ENCODE peak calls at places on chromosomes 1 and 21, in six cellular contexts. One of them, this sample, is unnamed.

GRCh38 chr1:84260852-84261518 is 40.5 kb upstream of the SAMD13 start:
- DNase-seq in pancreas: no peak
- DNase-seq in uterus: no peak
- DNase-seq in AG04450: no peak
- DNase-seq in SK-N-SH: no peak
- DNase-seq in adrenal gland: no peak
- DNase-seq in this sample: no peak

GRCh38 chr1:209427277-209427676 is 156.2 kb upstream of the CAMK1G start:
- DNase-seq in adrenal gland: no peak
- DNase-seq in uterus: no peak
- DNase-seq in AG04450: no peak
- DNase-seq in SK-N-SH: no peak
- DNase-seq in pancreas: no peak
- DNase-seq in this sample: no peak

GRCh38 chr1:188170935-188171334 is 1342.2 kb downstream of the PLA2G4A start:
- DNase-seq in uterus: no peak
- DNase-seq in adrenal gland: no peak
- DNase-seq in SK-N-SH: no peak
- DNase-seq in pancreas: no peak
- DNase-seq in AG04450: no peak
- DNase-seq in this sample: no peak

GRCh38 chr1:50774759-50775351 is 185.2 kb downstream of the FAF1 start:
- DNase-seq in pancreas: no peak
- DNase-seq in AG04450: peak
- DNase-seq in uterus: no peak
- DNase-seq in adrenal gland: peak
- DNase-seq in SK-N-SH: peak
- DNase-seq in this sample: peak

GRCh38 chr1:234726359-234726836 is 116.4 kb upstream of the IRF2BP2 start:
- DNase-seq in pancreas: no peak
- DNase-seq in SK-N-SH: no peak
- DNase-seq in AG04450: no peak
- DNase-seq in uterus: no peak
- DNase-seq in adrenal gland: no peak
- DNase-seq in this sample: no peak

GRCh38 chr1:116494745-116495144 is 76.1 kb downstream of the CD58 start:
- DNase-seq in adrenal gland: no peak
- DNase-seq in SK-N-SH: no peak
- DNase-seq in pancreas: no peak
- DNase-seq in uterus: no peak
- DNase-seq in AG04450: no peak
- DNase-seq in this sample: no peak

GRCh38 chr21:31888936-31889371 is 16.1 kb downstream of the HUNK start:
- DNase-seq in SK-N-SH: peak
- DNase-seq in pancreas: peak
- DNase-seq in adrenal gland: no peak
- DNase-seq in uterus: no peak
- DNase-seq in AG04450: no peak
- DNase-seq in this sample: no peak

GRCh38 chr21:15139881-15140280 is 75.1 kb upstream of the NRIP1 start:
- DNase-seq in SK-N-SH: no peak
- DNase-seq in AG04450: no peak
- DNase-seq in adrenal gland: no peak
- DNase-seq in uterus: no peak
- DNase-seq in pancreas: no peak
- DNase-seq in this sample: no peak

GRCh38 chr1:97726386-97726785 is 194.4 kb downstream of the DPYD start:
- DNase-seq in uterus: no peak
- DNase-seq in pancreas: no peak
- DNase-seq in adrenal gland: no peak
- DNase-seq in SK-N-SH: no peak
- DNase-seq in AG04450: no peak
- DNase-seq in this sample: no peak

GRCh38 chr1:182056596-182057366 is 4.7 kb downstream of the ZNF648 start:
- DNase-seq in uterus: no peak
- DNase-seq in pancreas: no peak
- DNase-seq in adrenal gland: no peak
- DNase-seq in SK-N-SH: no peak
- DNase-seq in AG04450: no peak
- DNase-seq in this sample: no peak

GRCh38 chr1:41566274-41566885 is 81.9 kb upstream of the EDN2 start:
- DNase-seq in pancreas: no peak
- DNase-seq in SK-N-SH: no peak
- DNase-seq in AG04450: no peak
- DNase-seq in uterus: no peak
- DNase-seq in adrenal gland: no peak
- DNase-seq in this sample: peak

GRCh38 chr1:112614460-112615065 is 4.4 kb downstream of the ST7L start:
- DNase-seq in AG04450: peak
- DNase-seq in adrenal gland: no peak
- DNase-seq in uterus: no peak
- DNase-seq in SK-N-SH: peak
- DNase-seq in pancreas: no peak
- DNase-seq in this sample: peak

GRCh38 chr1:185499986-185500626 is 183.1 kb upstream of the IVNS1ABP start:
- DNase-seq in SK-N-SH: no peak
- DNase-seq in AG04450: peak
- DNase-seq in pancreas: no peak
- DNase-seq in uterus: no peak
- DNase-seq in adrenal gland: no peak
- DNase-seq in this sample: peak

GRCh38 chr1:42433324-42433860 is 22.4 kb downstream of the ZMYND12 start:
- DNase-seq in uterus: no peak
- DNase-seq in AG04450: no peak
- DNase-seq in adrenal gland: no peak
- DNase-seq in SK-N-SH: no peak
- DNase-seq in pancreas: no peak
- DNase-seq in this sample: no peak

GRCh38 chr21:33229099-33229775 is 501 bp upstream of the IFNAR2 start:
- DNase-seq in pancreas: no peak
- DNase-seq in AG04450: no peak
- DNase-seq in SK-N-SH: peak
- DNase-seq in adrenal gland: no peak
- DNase-seq in uterus: no peak
- DNase-seq in this sample: peak

GRCh38 chr1:84135341-84135740 is 8.7 kb upstream of the PRKACB start:
- DNase-seq in AG04450: no peak
- DNase-seq in adrenal gland: no peak
- DNase-seq in pancreas: no peak
- DNase-seq in SK-N-SH: no peak
- DNase-seq in uterus: no peak
- DNase-seq in this sample: no peak

GRCh38 chr1:169202836-169203235 is 96.3 kb downstream of the ATP1B1 start:
- DNase-seq in SK-N-SH: no peak
- DNase-seq in uterus: no peak
- DNase-seq in pancreas: no peak
- DNase-seq in AG04450: no peak
- DNase-seq in adrenal gland: no peak
- DNase-seq in this sample: no peak

GRCh38 chr1:203100163-203100867 is 14.5 kb upstream of the MYOG start:
- DNase-seq in AG04450: no peak
- DNase-seq in pancreas: no peak
- DNase-seq in SK-N-SH: no peak
- DNase-seq in adrenal gland: no peak
- DNase-seq in uterus: no peak
- DNase-seq in this sample: no peak

GRCh38 chr1:48222501-48223242 is at the start of gene SLC5A9:
- DNase-seq in pancreas: peak
- DNase-seq in uterus: no peak
- DNase-seq in SK-N-SH: no peak
- DNase-seq in adrenal gland: no peak
- DNase-seq in AG04450: no peak
- DNase-seq in this sample: no peak

GRCh38 chr1:53982034-53982761 is 35.8 kb downstream of the LDLRAD1 start:
- DNase-seq in AG04450: peak
- DNase-seq in pancreas: peak
- DNase-seq in SK-N-SH: peak
- DNase-seq in adrenal gland: peak
- DNase-seq in uterus: peak
- DNase-seq in this sample: peak

GRCh38 chr21:32520885-32521735 is 64.2 kb downstream of the TCP10L start:
- DNase-seq in AG04450: peak
- DNase-seq in pancreas: peak
- DNase-seq in adrenal gland: peak
- DNase-seq in uterus: peak
- DNase-seq in SK-N-SH: peak
- DNase-seq in this sample: peak

GRCh38 chr1:243849089-243850012 is 692 bp downstream of the AKT3 start:
- DNase-seq in uterus: peak
- DNase-seq in SK-N-SH: peak
- DNase-seq in AG04450: no peak
- DNase-seq in pancreas: peak
- DNase-seq in adrenal gland: peak
- DNase-seq in this sample: peak

GRCh38 chr1:109930252-109930993 is 19.8 kb downstream of the CSF1 start:
- DNase-seq in AG04450: no peak
- DNase-seq in pancreas: peak
- DNase-seq in SK-N-SH: no peak
- DNase-seq in adrenal gland: no peak
- DNase-seq in uterus: no peak
- DNase-seq in this sample: no peak

GRCh38 chr21:42414928-42415769 is 11.4 kb downstream of the UBASH3A start:
- DNase-seq in AG04450: no peak
- DNase-seq in SK-N-SH: no peak
- DNase-seq in uterus: no peak
- DNase-seq in adrenal gland: peak
- DNase-seq in pancreas: no peak
- DNase-seq in this sample: peak

GRCh38 chr1:225962440-225962975 is 21.5 kb upstream of the LEFTY2 start:
- DNase-seq in SK-N-SH: peak
- DNase-seq in uterus: no peak
- DNase-seq in AG04450: no peak
- DNase-seq in pancreas: peak
- DNase-seq in adrenal gland: peak
- DNase-seq in this sample: no peak

GRCh38 chr1:15510611-15511405 is 13.2 kb downstream of the CASP9 start:
- DNase-seq in adrenal gland: no peak
- DNase-seq in AG04450: no peak
- DNase-seq in pancreas: no peak
- DNase-seq in uterus: no peak
- DNase-seq in SK-N-SH: no peak
- DNase-seq in this sample: no peak

GRCh38 chr1:15519625-15520024 is 4.4 kb downstream of the CASP9 start:
- DNase-seq in SK-N-SH: no peak
- DNase-seq in AG04450: no peak
- DNase-seq in uterus: no peak
- DNase-seq in adrenal gland: no peak
- DNase-seq in pancreas: no peak
- DNase-seq in this sample: no peak

GRCh38 chr1:15513192-15513591 is 10.8 kb downstream of the CASP9 start:
- DNase-seq in pancreas: no peak
- DNase-seq in uterus: no peak
- DNase-seq in SK-N-SH: no peak
- DNase-seq in AG04450: no peak
- DNase-seq in adrenal gland: no peak
- DNase-seq in this sample: no peak

GRCh38 chr1:15509586-15509985 is 14.4 kb downstream of the CASP9 start:
- DNase-seq in uterus: no peak
- DNase-seq in AG04450: no peak
- DNase-seq in SK-N-SH: no peak
- DNase-seq in pancreas: no peak
- DNase-seq in adrenal gland: no peak
- DNase-seq in this sample: no peak

DNA sequence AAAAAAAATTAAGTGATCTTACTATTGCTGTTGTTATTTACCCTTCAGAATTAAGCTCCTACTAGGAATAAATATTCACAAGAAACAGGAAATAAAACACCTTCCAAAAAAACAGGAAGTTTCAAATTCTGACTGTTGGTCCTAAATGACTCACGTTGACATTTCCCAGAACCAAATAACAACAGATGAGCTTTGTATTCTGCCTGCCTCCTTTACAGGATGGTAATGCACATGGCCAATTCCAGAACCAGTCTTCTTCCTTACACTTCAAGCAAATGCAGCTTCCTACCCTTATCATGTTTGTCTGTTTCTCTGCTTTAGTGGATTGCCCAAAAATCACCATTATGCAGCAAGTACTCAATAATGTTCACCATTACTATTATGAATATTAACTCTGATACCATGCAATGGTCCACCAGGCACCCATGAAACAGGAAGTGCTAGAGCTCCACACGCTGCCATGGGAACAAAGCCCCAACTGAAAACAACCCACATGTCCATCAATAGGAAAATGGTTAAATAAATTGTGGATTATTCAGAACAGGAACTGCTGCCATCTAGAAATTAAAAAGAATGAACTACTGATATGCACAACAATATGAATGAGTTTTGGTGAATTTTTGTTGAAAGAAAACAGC is 8.9 kb downstream of the CASP9 start:
- DNase-seq in AG04450: no peak
- DNase-seq in uterus: no peak
- DNase-seq in adrenal gland: no peak
- DNase-seq in pancreas: no peak
- DNase-seq in SK-N-SH: no peak
- DNase-seq in this sample: peak
- H3K27ac ChIP-seq in AG04450: no peak
- H3K27ac ChIP-seq in uterus: no peak
- H3K27ac ChIP-seq in adrenal gland: no peak
- H3K27ac ChIP-seq in pancreas: no peak
- H3K27ac ChIP-seq in SK-N-SH: no peak
- H3K27ac ChIP-seq in this sample: no peak

DNA sequence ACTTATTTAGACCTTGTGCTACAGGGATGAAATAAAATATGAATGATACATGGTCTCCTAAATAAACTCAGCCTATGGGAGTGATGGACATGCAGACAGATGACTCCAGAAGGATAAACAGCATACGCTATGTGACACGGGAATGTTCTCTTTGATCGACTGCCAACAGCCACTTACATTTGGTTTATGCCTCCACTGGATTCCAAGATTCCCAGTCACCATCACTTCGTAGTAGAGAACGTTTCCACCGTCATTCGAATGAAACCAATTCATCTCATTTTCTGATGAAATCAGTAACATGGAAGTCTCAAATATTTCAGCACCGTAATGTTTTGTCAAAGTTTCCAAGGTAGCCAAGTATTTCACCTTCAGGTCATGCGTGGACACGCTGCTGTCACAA is 99.7 kb downstream of the JAK1 start:
- DNase-seq in SK-N-SH: no peak
- DNase-seq in AG04450: no peak
- DNase-seq in adrenal gland: no peak
- DNase-seq in pancreas: no peak
- DNase-seq in uterus: no peak
- DNase-seq in this sample: no peak
- H3K27ac ChIP-seq in SK-N-SH: no peak
- H3K27ac ChIP-seq in AG04450: no peak
- H3K27ac ChIP-seq in adrenal gland: no peak
- H3K27ac ChIP-seq in pancreas: no peak
- H3K27ac ChIP-seq in uterus: no peak
- H3K27ac ChIP-seq in this sample: no peak

GRCh38 chr21:40603774-40604173 is 243.2 kb downstream of the DSCAM start:
- DNase-seq in SK-N-SH: no peak
- DNase-seq in uterus: no peak
- DNase-seq in pancreas: no peak
- DNase-seq in AG04450: no peak
- DNase-seq in adrenal gland: no peak
- DNase-seq in this sample: no peak
- H3K27ac ChIP-seq in SK-N-SH: no peak
- H3K27ac ChIP-seq in uterus: no peak
- H3K27ac ChIP-seq in pancreas: no peak
- H3K27ac ChIP-seq in AG04450: no peak
- H3K27ac ChIP-seq in adrenal gland: no peak
- H3K27ac ChIP-seq in this sample: no peak

GRCh38 chr1:81446006-81446669 is 354.6 kb upstream of the ADGRL2 start:
- DNase-seq in uterus: no peak
- DNase-seq in SK-N-SH: no peak
- DNase-seq in adrenal gland: no peak
- DNase-seq in pancreas: peak
- DNase-seq in AG04450: no peak
- DNase-seq in this sample: no peak
- H3K27ac ChIP-seq in uterus: no peak
- H3K27ac ChIP-seq in SK-N-SH: no peak
- H3K27ac ChIP-seq in adrenal gland: no peak
- H3K27ac ChIP-seq in pancreas: peak
- H3K27ac ChIP-seq in AG04450: no peak
- H3K27ac ChIP-seq in this sample: no peak